ENCODE peak calls at places on chromosome 19, in ten cellular contexts. Q is stimulated activated CD4-positive, alpha-beta T cell treated with anti-CD3 and anti-CD28 coated beads, Interleukin-1b, Interleukin-23, amount 100 ng/mL, for 24 hours; I is activated T-cell treated with anti-CD3 and anti-CD28 coated beads for 1 hour; L is sciatic nerve; C is activated naive CD4-positive, alpha-beta T cell treated with anti-CD3 and anti-CD28 coated beads for 36 hours; B is T follicular helper cell; T is choroid plexus epithelial cell; V is NCI-H2081; W is ecto neural progenitor cell; N is GF-D8. E is an unnamed sample.

GRCh38 chr19:31625056-31625455 is 275.8 kb upstream of the TSHZ3 start:
- DNase-seq in Q (no peak), I (no peak), L (no peak), C (no peak), B (no peak), T (no peak), V (no peak), W (no peak), N (no peak), E (no peak)

GRCh38 chr19:447064-447426 is 13.8 kb downstream of the SHC2 start:
- DNase-seq in Q (no peak), I (no peak), L (no peak), C (no peak), B (no peak), T (no peak), V (no peak), W (no peak), N (no peak), E (no peak)

GRCh38 chr19:40982594-40983101 is 8.4 kb upstream of the CYP2B6 start:
- DNase-seq in Q (no peak), I (no peak), L (no peak), C (no peak), B (no peak), T (peak), V (no peak), W (no peak), N (no peak), E (no peak)

GRCh38 chr19:33772102-33772857 is 24.4 kb upstream of the KCTD15 start:
- DNase-seq in Q (no peak), I (no peak), L (no peak), C (no peak), B (no peak), T (no peak), V (no peak), W (no peak), N (no peak), E (no peak)

GRCh38 chr19:41351339-41352245 is 2.1 kb downstream of the TGFB1 start:
- DNase-seq in Q (peak), I (peak), L (peak), C (peak), B (peak), T (peak), V (no peak), W (peak), N (peak), E (no peak)

GRCh38 chr19:2150794-2151338 is 500 bp downstream of the AP3D1 start:
- DNase-seq in Q (no peak), I (no peak), L (no peak), C (peak), B (no peak), T (no peak), V (no peak), W (peak), N (no peak), E (no peak)

GRCh38 chr19:1864480-1865171 is 1.2 kb upstream of the KLF16 start:
- DNase-seq in Q (no peak), I (peak), L (peak), C (peak), B (no peak), T (peak), V (no peak), W (peak), N (peak), E (no peak)

GRCh38 chr19:41927810-41928192 is 448 bp downstream of the ERFL start:
- DNase-seq in Q (no peak), I (no peak), L (no peak), C (peak), B (no peak), T (no peak), V (no peak), W (no peak), N (no peak), E (no peak)

GRCh38 chr19:16326401-16327130 is 1.9 kb downstream of the KLF2 start:
- DNase-seq in Q (no peak), I (peak), L (no peak), C (peak), B (peak), T (no peak), V (no peak), W (no peak), N (no peak), E (no peak)

GRCh38 chr19:28655054-28655453 is 557.9 kb downstream of the UQCRFS1 start:
- DNase-seq in Q (no peak), I (no peak), L (no peak), C (no peak), B (no peak), T (no peak), V (no peak), W (no peak), N (no peak), E (no peak)

GRCh38 chr19:13095934-13096890 is 6.4 kb downstream of the LYL1 start:
- DNase-seq in Q (no peak), I (no peak), L (no peak), C (peak), B (no peak), T (no peak), V (no peak), W (peak), N (peak), E (no peak)

GRCh38 chr19:28862238-28862637 is 350.7 kb downstream of the UQCRFS1 start:
- DNase-seq in Q (no peak), I (no peak), L (no peak), C (no peak), B (no peak), T (no peak), V (no peak), W (no peak), N (no peak), E (no peak)

GRCh38 chr19:8355631-8356402 is 8.1 kb upstream of the ANGPTL4 start:
- DNase-seq in Q (no peak), I (no peak), L (no peak), C (no peak), B (no peak), T (peak), V (no peak), W (no peak), N (no peak), E (peak)

GRCh38 chr19:18091217-18091608 is 4.5 kb upstream of the IL12RB1 start:
- DNase-seq in Q (peak), I (peak), L (peak), C (peak), B (peak), T (no peak), V (no peak), W (no peak), N (peak), E (no peak)

GRCh38 chr19:42421101-42421500 is 6.1 kb downstream of the LIPE start:
- DNase-seq in Q (no peak), I (no peak), L (no peak), C (no peak), B (no peak), T (no peak), V (no peak), W (no peak), N (no peak), E (no peak)

GRCh38 chr19:18848860-18849661 is 17.3 kb downstream of the UPF1 start:
- DNase-seq in Q (no peak), I (no peak), L (peak), C (no peak), B (no peak), T (peak), V (no peak), W (no peak), N (no peak), E (no peak)

GRCh38 chr19:823565-824121 is 1.9 kb upstream of the PLPPR3 start:
- DNase-seq in Q (no peak), I (no peak), L (no peak), C (no peak), B (no peak), T (no peak), V (no peak), W (no peak), N (peak), E (no peak)

GRCh38 chr19:47768604-47769003 is 9.9 kb upstream of the SELENOW start:
- DNase-seq in Q (no peak), I (no peak), L (no peak), C (no peak), B (no peak), T (no peak), V (no peak), W (no peak), N (no peak), E (no peak)

GRCh38 chr19:20233105-20233504 is 66.1 kb downstream of the ZNF486 start:
- DNase-seq in Q (no peak), I (no peak), L (no peak), C (no peak), B (no peak), T (no peak), V (no peak), W (no peak), N (no peak), E (no peak)

GRCh38 chr19:51139299-51140018 is 2.6 kb upstream of the SIGLEC7 start:
- DNase-seq in Q (no peak), I (no peak), L (no peak), C (no peak), B (no peak), T (no peak), V (no peak), W (no peak), N (peak), E (no peak)

GRCh38 chr19:13037718-13038117 is 42.4 kb downstream of the NFIX start:
- DNase-seq in Q (no peak), I (no peak), L (no peak), C (no peak), B (no peak), T (no peak), V (no peak), W (no peak), N (no peak), E (no peak)

GRCh38 chr19:9792191-9793050 is 23.9 kb upstream of the ZNF846 start:
- DNase-seq in Q (peak), I (peak), L (peak), C (peak), B (peak), T (peak), V (peak), W (peak), N (no peak), E (peak)

GRCh38 chr19:6113616-6114188 is 3.4 kb upstream of the RFX2 start:
- DNase-seq in Q (no peak), I (no peak), L (no peak), C (no peak), B (no peak), T (no peak), V (no peak), W (no peak), N (no peak), E (no peak)

GRCh38 chr19:21569497-21569870 is 64.1 kb downstream of the ZNF429 start:
- DNase-seq in Q (peak), I (peak), L (peak), C (peak), B (peak), T (no peak), V (no peak), W (no peak), N (no peak), E (no peak)

GRCh38 chr19:45670670-45671453 is 2.8 kb downstream of the GIPR start:
- DNase-seq in Q (no peak), I (peak), L (peak), C (peak), B (no peak), T (peak), V (peak), W (peak), N (no peak), E (no peak)

GRCh38 chr19:5108866-5109265 is 140.0 kb downstream of the KDM4B start:
- DNase-seq in Q (no peak), I (no peak), L (no peak), C (no peak), B (no peak), T (no peak), V (no peak), W (no peak), N (no peak), E (no peak)

GRCh38 chr19:4671182-4671851 is 1.2 kb upstream of the MYDGF start:
- DNase-seq in Q (no peak), I (no peak), L (no peak), C (no peak), B (no peak), T (no peak), V (no peak), W (no peak), N (no peak), E (peak)

GRCh38 chr19:8821748-8822241 is 10.3 kb downstream of the ZNF558 start:
- DNase-seq in Q (no peak), I (no peak), L (no peak), C (no peak), B (no peak), T (no peak), V (no peak), W (no peak), N (no peak), E (no peak)